ENCODE peak calls at places on chromosomes 13 and 19, in four cellular contexts. C is HCT116, J is K562, W is HepG2. K is an unnamed sample.

GRCh38 chr19:10760268-10760944 is 42.5 kb downstream of the DNM2 start:
- DNase-seq in W (no peak), C (peak; percentile 46), J (no peak), K (no peak)

GRCh38 chr19:4139614-4140236 is 13.7 kb upstream of the CREB3L3 start:
- DNase-seq in C (peak; percentile 71), W (peak; percentile 58), J (peak; percentile 84), K (peak; percentile 52)

GRCh38 chr19:58362272-58362994 is at the start of gene ZNF497:
- DNase-seq in J (peak; percentile 98), C (peak; percentile 94), W (peak; percentile 91), K (peak; percentile 79)

GRCh38 chr13:38202730-38203129 is 146.9 kb upstream of the UFM1 start:
- DNase-seq in C (no peak), W (no peak), J (no peak), K (no peak)

GRCh38 chr19:10971107-10971715 is 10.4 kb downstream of the SMARCA4 start:
- DNase-seq in J (no peak), C (no peak), W (no peak), K (no peak)

GRCh38 chr13:99426426-99426825 is 74.8 kb upstream of the TM9SF2 start:
- DNase-seq in W (no peak), C (no peak), J (no peak), K (no peak)

GRCh38 chr19:35347171-35347929 is at the start of gene FFAR1:
- DNase-seq in W (no peak), J (peak; percentile 4), C (no peak), K (no peak)

GRCh38 chr13:25276748-25277147 is 10.5 kb downstream of the MTMR6 start:
- DNase-seq in C (no peak), J (no peak), W (no peak), K (no peak)

GRCh38 chr13:112839347-112840105 is 129.5 kb upstream of the MCF2L start:
- DNase-seq in J (no peak), C (no peak), W (no peak), K (no peak)

GRCh38 chr19:2494447-2495129 is 18.7 kb downstream of the GADD45B start:
- DNase-seq in J (peak; percentile 91), W (no peak), C (no peak), K (no peak)

GRCh38 chr13:26425439-26426358 is 131.8 kb upstream of the WASF3 start:
- DNase-seq in C (no peak), W (peak; percentile 34), J (no peak), K (no peak)

GRCh38 chr13:107586216-107586615 is 629.1 kb downstream of the LIG4 start:
- DNase-seq in C (no peak), W (no peak), J (no peak), K (no peak)

GRCh38 chr13:32323912-32324311 is 8.6 kb downstream of the BRCA2 start:
- DNase-seq in J (no peak), C (no peak), W (no peak), K (no peak)

GRCh38 chr13:37306778-37307544 is 201.5 kb upstream of the CSNK1A1L start:
- DNase-seq in W (no peak), C (no peak), J (no peak), K (no peak)

GRCh38 chr19:31908486-31909255 is 436.7 kb upstream of the ZNF507 start:
- DNase-seq in W (no peak), C (no peak), J (no peak), K (no peak)

GRCh38 chr13:44786724-44787123 is 202.5 kb downstream of the NUFIP1 start:
- DNase-seq in J (no peak), C (no peak), W (no peak), K (no peak)

GRCh38 chr13:41267106-41267505 is 3.7 kb upstream of the MTRF1 start:
- DNase-seq in C (no peak), W (no peak), J (no peak), K (no peak)

GRCh38 chr13:44271915-44272341 is 101.7 kb upstream of the SERP2 start:
- DNase-seq in W (no peak), J (no peak), C (no peak), K (no peak)

GRCh38 chr13:79448413-79448812 is 32.5 kb upstream of the NDFIP2 start:
- DNase-seq in J (no peak), W (no peak), C (no peak), K (no peak)

GRCh38 chr13:99654076-99654475 is 152.8 kb downstream of the TM9SF2 start:
- DNase-seq in J (no peak), W (no peak), C (no peak), K (no peak)

GRCh38 chr19:7658219-7658686 is 10.6 kb upstream of the RETN start:
- DNase-seq in J (no peak), C (no peak), W (no peak), K (no peak)

GRCh38 chr13:73338389-73338788 is 279.6 kb downstream of the KLF5 start:
- DNase-seq in J (no peak), C (no peak), W (no peak), K (no peak)

GRCh38 chr13:31793246-31793645 is 53.9 kb downstream of the RXFP2 start:
- DNase-seq in C (no peak), J (no peak), W (no peak), K (no peak)

GRCh38 chr19:51396175-51396574 is 5.8 kb upstream of the C19orf84 start:
- DNase-seq in J (no peak), C (no peak), W (no peak), K (no peak)
- TF ChIP-seq TCF7L2 in J (no peak), C (no peak), W (no peak), K (no peak)

GRCh38 chr19:15721208-15721607 is 6.6 kb upstream of the OR10H2 start:
- DNase-seq in C (no peak), J (no peak), W (no peak), K (no peak)
- H3K27me3 ChIP-seq in C (peaks cover 32% of the 10 kb centered on the region), J (peaks cover 5% of the 10 kb centered on the region), W (no peaks in the 10 kb centered on the region), K (peaks cover 4% of the 10 kb centered on the region)

DNA sequence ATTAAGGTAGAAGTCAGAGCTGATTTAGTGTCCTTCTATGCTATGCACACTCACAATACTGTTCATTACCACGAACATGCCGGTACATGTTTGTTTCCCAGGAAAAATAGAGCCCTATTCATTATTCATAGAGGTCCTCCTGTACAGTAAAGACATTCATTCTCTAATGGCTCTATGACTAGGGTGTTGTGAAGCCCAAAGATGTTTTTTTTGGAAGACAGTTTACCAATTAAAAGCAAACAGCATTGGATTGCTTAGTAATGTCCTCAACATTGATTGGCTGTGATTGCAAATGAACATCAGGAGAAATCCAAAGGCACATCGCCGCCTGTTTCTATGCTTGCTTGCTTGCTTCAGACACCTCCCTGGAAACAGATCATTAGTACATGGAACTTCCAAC is 8.9 kb upstream of the GPC6 start:
- DNase-seq in C (no peak), J (peak; percentile 19), W (peak; percentile 32), K (no peak)
- TF ChIP-seq TCF7L2 in C (no peak), J (no peak), W (no peak), K (no peak)

DNA sequence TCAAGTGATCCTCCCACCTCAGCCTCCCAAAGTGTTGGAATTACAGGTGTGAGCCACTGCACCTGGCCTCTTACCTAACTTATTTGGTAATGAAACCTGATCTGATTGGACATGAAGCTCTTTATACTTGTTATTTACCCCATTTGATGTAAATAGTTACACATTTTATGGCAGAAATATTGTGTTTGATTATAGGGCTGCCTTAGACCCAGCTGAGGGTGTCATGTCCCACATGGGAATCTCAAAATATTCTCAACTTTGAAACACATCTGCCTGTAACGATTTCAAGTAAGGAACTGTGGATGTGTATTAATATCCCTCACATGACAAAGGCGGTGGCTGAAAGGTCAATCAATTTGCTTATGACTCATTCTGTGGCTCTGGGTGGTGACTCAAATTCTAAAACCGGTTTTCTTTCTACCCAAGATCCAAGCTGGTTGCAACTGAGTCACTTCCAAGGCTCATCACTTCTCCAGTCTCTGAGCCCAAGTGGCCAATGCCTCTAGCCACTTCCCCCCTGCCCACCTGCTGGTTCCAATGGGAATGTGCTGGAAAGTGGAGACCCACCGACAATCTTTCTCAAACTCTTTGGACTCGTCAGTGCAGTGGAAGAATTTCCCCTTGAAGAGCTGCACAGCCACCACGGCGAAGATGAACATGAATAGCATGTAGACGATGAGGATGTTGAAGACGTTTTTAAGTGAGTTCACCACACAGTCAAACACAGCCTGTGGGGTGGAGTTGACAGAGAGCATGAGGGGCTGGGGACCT is 110.9 kb downstream of the IER2 start:
- DNase-seq in W (no peak), C (peak; percentile 94), J (peak; percentile 36), K (peak; percentile 82)
- H3K27me3 ChIP-seq in W (peaks cover 2% of the 10 kb centered on the region), C (no peaks in the 10 kb centered on the region), J (peaks cover 40% of the 10 kb centered on the region), K (no peaks in the 10 kb centered on the region)

GRCh38 chr13:75407998-75408397 is 74.0 kb downstream of the TBC1D4 start:
- DNase-seq in W (no peak), J (no peak), C (no peak), K (no peak)

GRCh38 chr13:75402787-75403186 is 79.2 kb downstream of the TBC1D4 start:
- DNase-seq in J (no peak), W (peak; percentile 45), C (no peak), K (no peak)

GRCh38 chr13:75407473-75407872 is 74.5 kb downstream of the TBC1D4 start:
- DNase-seq in W (no peak), C (no peak), J (no peak), K (no peak)

GRCh38 chr13:75404721-75405120 is 77.2 kb downstream of the TBC1D4 start:
- DNase-seq in W (no peak), J (no peak), C (no peak), K (no peak)

DNA sequence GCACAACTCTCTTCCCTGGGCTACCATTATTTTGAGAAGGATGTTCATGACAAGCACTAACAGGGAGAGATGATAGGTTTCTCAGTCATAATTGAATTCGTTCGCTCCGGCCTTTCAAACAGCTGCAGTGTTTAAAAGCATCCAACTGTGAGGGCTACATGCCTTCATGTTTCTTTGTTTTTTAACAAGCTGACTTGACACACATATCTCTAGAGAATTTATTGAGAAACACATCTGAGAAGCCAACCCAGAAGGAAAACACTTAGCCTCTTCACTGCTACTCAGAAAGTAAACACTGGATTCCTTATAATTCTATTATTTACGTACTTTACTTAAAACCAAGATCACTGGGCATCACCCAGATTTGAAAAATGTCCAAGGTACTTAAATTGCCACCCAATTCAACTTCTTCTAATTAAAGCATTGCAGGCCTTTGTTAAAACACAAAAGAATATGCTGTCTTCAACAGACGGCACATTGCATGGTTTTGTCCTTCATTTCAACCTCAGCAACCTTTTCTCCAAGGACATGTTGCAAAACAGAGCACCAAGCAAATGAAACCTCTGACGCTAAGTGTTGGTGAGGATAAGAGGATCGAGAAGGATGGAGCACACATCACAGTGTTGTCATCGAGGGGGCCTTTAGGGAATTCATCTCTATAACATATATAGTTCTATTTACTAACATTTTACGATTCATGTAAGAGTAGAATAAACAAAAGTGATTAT is 75.8 kb downstream of the TBC1D4 start:
- DNase-seq in J (no peak), C (no peak), W (no peak), K (no peak)
- TF ChIP-seq TCF7L2 in J (no peak), C (no peak), W (no peak), K (no peak)

K was measured in Panc1.